ENCODE peak calls at places on chromosomes 3 and 15, in seven cellular contexts. H is SK-N-SH, X is HCT116, O is K562, E is HepG2, L is H1, P is GM12878. G is an unnamed sample.

GRCh38 chr3:100436951-100437350 is 35.6 kb downstream of the LNP1 start:
- DNase-seq in E (no peak), P (no peak), L (no peak), H (no peak), X (no peak), O (no peak), G (no peak)

GRCh38 chr15:83295417-83295816 is 11.0 kb upstream of the BNC1 start:
- DNase-seq in X (no peak), L (no peak), E (no peak), O (no peak), H (no peak), P (no peak), G (no peak)

GRCh38 chr15:90400759-90401314 is 12.8 kb downstream of the IQGAP1 start:
- DNase-seq in P (peak; percentile 62), H (peak; percentile 41), L (no peak), O (peak; percentile 72), E (peak; percentile 93), X (peak; percentile 91), G (peak; percentile 88)

GRCh38 chr15:67957435-67958139 is 96.5 kb upstream of the PIAS1 start:
- DNase-seq in H (no peak), O (no peak), L (no peak), X (no peak), E (no peak), P (no peak), G (no peak)

GRCh38 chr15:52527898-52528464 is 699 bp downstream of the MYO5A start:
- DNase-seq in O (no peak), X (no peak), L (peak; percentile 51), H (peak; percentile 64), P (no peak), E (no peak), G (peak; percentile 34)

GRCh38 chr15:33360876-33361275 is 50.1 kb downstream of the RYR3 start:
- DNase-seq in H (peak; percentile 40), E (no peak), L (no peak), P (no peak), X (no peak), O (no peak), G (no peak)

GRCh38 chr15:90456236-90456635 is 68.2 kb downstream of the IQGAP1 start:
- DNase-seq in P (no peak), E (no peak), L (no peak), X (no peak), O (no peak), H (no peak), G (no peak)

GRCh38 chr15:39591141-39591895 is 10.4 kb downstream of the THBS1 start:
- DNase-seq in X (no peak), E (no peak), L (no peak), O (no peak), P (no peak), H (no peak), G (no peak)

GRCh38 chr15:57298843-57299550 is 77.3 kb upstream of the CGNL1 start:
- DNase-seq in L (peak; percentile 36), X (no peak), O (no peak), E (no peak), P (no peak), H (no peak), G (no peak)

GRCh38 chr3:69354948-69355347 is 30.9 kb downstream of the FRMD4B start:
- DNase-seq in E (no peak), P (no peak), X (no peak), O (no peak), L (no peak), H (no peak), G (no peak)

GRCh38 chr15:85312925-85313324 is 67.5 kb upstream of the AKAP13 start:
- DNase-seq in L (no peak), O (no peak), P (no peak), E (peak; percentile 41), H (no peak), X (no peak), G (no peak)

GRCh38 chr3:129039271-129040038 is 21.1 kb upstream of the GP9 start:
- DNase-seq in P (no peak), E (no peak), X (no peak), H (peak; percentile 88), O (no peak), L (no peak), G (no peak)

GRCh38 chr15:59999558-60000112 is 4.5 kb upstream of the FOXB1 start:
- DNase-seq in H (peak; percentile 16), X (no peak), O (no peak), P (no peak), L (peak; percentile 54), E (no peak), G (no peak)

GRCh38 chr15:39427705-39428104 is 153.2 kb upstream of the THBS1 start:
- DNase-seq in O (peak; percentile 43), L (no peak), E (peak; percentile 62), P (no peak), H (peak; percentile 53), X (no peak), G (no peak)

GRCh38 chr15:81106560-81106959 is 27.5 kb upstream of the CFAP161 start:
- DNase-seq in X (peak; percentile 60), O (peak; percentile 58), H (peak; percentile 70), E (peak; percentile 39), L (peak; percentile 56), P (peak; percentile 8), G (peak; percentile 78)

GRCh38 chr3:110811050-110811449 is 260.6 kb upstream of the NECTIN3 start:
- DNase-seq in L (no peak), X (no peak), P (no peak), E (peak; percentile 23), H (no peak), O (no peak), G (no peak)

GRCh38 chr15:98620020-98620419 is 28.3 kb upstream of the IGF1R start:
- DNase-seq in O (no peak), X (no peak), L (peak; percentile 33), H (no peak), P (no peak), E (no peak), G (no peak)

GRCh38 chr15:51390932-51391432 is 49.5 kb downstream of the GLDN start:
- DNase-seq in P (no peak), H (no peak), E (no peak), X (no peak), O (no peak), L (peak; percentile 62), G (no peak)

GRCh38 chr3:112128843-112129727 is 4.0 kb downstream of the GCSAM start:
- DNase-seq in E (no peak), O (no peak), L (no peak), H (no peak), P (no peak), X (no peak), G (no peak)

GRCh38 chr3:143811602-143812001 is 36.7 kb downstream of the SLC9A9 start:
- DNase-seq in P (no peak), O (no peak), H (no peak), E (no peak), L (no peak), X (no peak), G (no peak)

GRCh38 chr3:8713901-8714759 is 19.5 kb upstream of the CAV3 start:
- DNase-seq in P (no peak), E (peak; percentile 13), X (peak; percentile 24), L (peak; percentile 67), H (no peak), O (peak; percentile 70), G (no peak)

GRCh38 chr15:49706805-49707204 is 86.0 kb downstream of the DTWD1 start:
- DNase-seq in X (no peak), O (no peak), L (no peak), P (no peak), H (no peak), E (no peak), G (no peak)

GRCh38 chr3:170572665-170573253 is 13.1 kb downstream of the SLC7A14 start:
- DNase-seq in O (no peak), P (peak; percentile 40), H (no peak), L (no peak), X (no peak), E (no peak), G (no peak)

GRCh38 chr15:77398927-77399326 is 21.0 kb downstream of the PEAK1 start:
- DNase-seq in X (no peak), E (no peak), H (no peak), P (no peak), L (no peak), O (no peak), G (no peak)

DNA sequence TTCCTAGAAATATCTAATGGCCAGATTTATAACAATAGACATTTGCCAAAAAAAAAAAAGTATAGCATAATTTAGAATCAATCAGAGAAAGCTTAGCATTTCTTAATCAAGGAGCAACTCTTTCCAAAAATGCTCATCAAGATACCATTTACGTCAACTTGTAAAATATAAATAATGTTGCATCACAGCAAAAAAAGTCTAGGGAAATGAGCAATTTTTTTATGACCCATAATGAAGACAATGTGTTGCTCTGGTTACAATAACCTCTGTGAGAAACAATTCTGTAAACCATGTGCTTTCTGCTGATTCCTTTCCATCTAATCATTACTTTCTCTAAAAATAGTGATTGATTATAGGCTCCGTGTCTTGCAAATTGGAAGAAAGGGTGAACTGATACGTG is 36.3 kb downstream of the KBTBD8 start:
- DNase-seq in X (no peak), H (no peak), O (no peak), E (no peak), L (no peak), P (no peak), G (no peak)
- TF ChIP-seq JUND in X (no peak), H (no peak), O (no peak), E (no peak), L (no peak), P (no peak), G (no peak)

DNA sequence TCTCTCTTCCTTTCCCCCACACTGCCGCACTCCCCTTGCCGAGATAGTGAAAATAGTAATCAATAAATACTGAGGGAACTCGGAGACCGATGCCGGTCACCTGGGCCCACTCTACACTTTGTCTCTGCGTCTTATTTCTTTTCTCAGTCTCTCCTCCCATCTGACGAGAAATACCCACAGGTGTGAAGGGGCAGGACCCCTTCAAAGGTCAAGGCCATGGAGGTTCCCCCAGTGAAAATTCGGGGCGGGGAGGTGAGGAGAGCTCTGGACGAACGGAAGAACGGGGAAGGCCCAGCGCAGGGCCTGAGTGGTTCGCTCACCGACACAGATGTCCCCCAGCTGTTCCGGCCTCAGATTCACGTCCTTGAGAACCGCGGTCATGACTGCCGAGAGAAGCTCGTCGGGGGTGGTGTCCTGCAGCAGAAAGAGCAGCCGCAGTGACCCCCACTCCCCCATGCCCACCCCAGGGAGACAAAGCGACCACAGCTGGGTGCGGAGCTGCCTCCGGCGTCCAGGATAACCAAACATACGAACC is 588 bp downstream of the ACAA1 start:
- DNase-seq in E (no peak), O (peak; percentile 55), L (no peak), P (no peak), H (peak; percentile 59), X (no peak), G (no peak)
- TF ChIP-seq JUND in E (no peak), O (no peak), L (no peak), P (no peak), H (no peak), X (no peak), G (no peak)

GRCh38 chr15:101170568-101171350 is 81.1 kb downstream of the CHSY1 start:
- DNase-seq in X (no peak), P (no peak), O (no peak), E (no peak), L (no peak), H (no peak), G (no peak)
- TF ChIP-seq JUND in X (no peak), P (no peak), O (no peak), E (no peak), L (no peak), H (no peak), G (no peak)

DNA sequence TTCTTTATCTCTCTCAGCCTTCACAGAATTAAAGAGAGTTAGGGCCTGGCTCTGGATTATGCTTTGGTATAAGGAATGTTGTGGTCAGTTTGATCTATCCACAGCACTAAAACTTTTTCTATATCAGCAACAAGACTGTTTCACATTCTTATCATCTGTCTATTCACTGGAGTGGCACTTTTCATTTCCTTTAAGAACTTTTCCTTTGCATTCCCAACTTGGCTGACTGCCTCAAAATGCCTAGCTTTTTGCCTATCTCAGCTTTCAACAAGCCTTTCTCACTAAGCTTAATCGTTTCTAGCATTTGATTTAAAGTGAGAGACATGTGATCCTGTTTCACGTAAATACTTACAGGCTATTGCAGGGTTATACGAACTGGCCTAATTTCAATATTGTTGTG is 471.8 kb downstream of the GBE1 start:
- DNase-seq in H (no peak), L (no peak), P (no peak), O (no peak), X (no peak), E (no peak), G (no peak)
- TF ChIP-seq JUND in H (peak; percentile 16), L (no peak), P (no peak), O (no peak), X (no peak), E (no peak), G (no peak)

G was measured in T47D.